ENCODE peak calls at places on chromosomes 11 and 22, in seven cellular contexts. P, F, C, W, T, K and L are unnamed samples.

GRCh38 chr11:110000045-110000502 is 93.1 kb upstream of the ZC3H12C start:
- DNase-seq in P (no peak), F (no peak), C (peak; percentile 93), W (no peak), T (no peak), K (peak; percentile 20), L (no peak)

GRCh38 chr11:37942081-37942480 is 1344.0 kb upstream of the RAG2 start:
- DNase-seq in P (no peak), F (no peak), C (no peak), W (no peak), T (no peak), K (no peak), L (no peak)

GRCh38 chr11:1887451-1888346 is 4.0 kb downstream of the PRR33 start:
- DNase-seq in P (peak; percentile 73), F (no peak), C (no peak), W (no peak), T (no peak), K (no peak), L (peak; percentile 53)

GRCh38 chr11:22431074-22431473 is 92.9 kb downstream of the SLC17A6 start:
- DNase-seq in P (no peak), F (no peak), C (no peak), W (no peak), T (no peak), K (no peak), L (no peak)

GRCh38 chr22:44860311-44860710 is 107.9 kb downstream of the ARHGAP8 start:
- DNase-seq in P (no peak), F (no peak), C (no peak), W (no peak), T (no peak), K (no peak), L (no peak)

GRCh38 chr11:3166268-3167142 is 1.4 kb upstream of the OSBPL5 start:
- DNase-seq in P (peak; percentile 64), F (peak; percentile 85), C (no peak), W (no peak), T (no peak), K (no peak), L (peak; percentile 60)

GRCh38 chr11:16881766-16882165 is 132.4 kb downstream of the PLEKHA7 start:
- DNase-seq in P (no peak), F (no peak), C (no peak), W (no peak), T (no peak), K (no peak), L (no peak)

GRCh38 chr11:69295079-69295994 is 1.4 kb downstream of the MYEOV start:
- DNase-seq in P (no peak), F (no peak), C (no peak), W (no peak), T (no peak), K (no peak), L (peak; percentile 62)

GRCh38 chr11:69511358-69512015 is 30.0 kb downstream of the LINC01488 start:
- DNase-seq in P (peak; percentile 57), F (no peak), C (peak; percentile 96), W (no peak), T (no peak), K (no peak), L (peak; percentile 26)

GRCh38 chr11:82732734-82733443 is 775 bp downstream of the FAM181B start:
- DNase-seq in P (no peak), F (no peak), C (no peak), W (no peak), T (no peak), K (no peak), L (peak; percentile 63)

GRCh38 chr11:7927635-7928034 is 3.4 kb downstream of the OR10A6 start:
- DNase-seq in P (no peak), F (no peak), C (no peak), W (no peak), T (no peak), K (no peak), L (no peak)

GRCh38 chr11:44607324-44607962 is 42.0 kb downstream of the CD82 start:
- DNase-seq in P (no peak), F (no peak), C (peak; percentile 44), W (no peak), T (no peak), K (no peak), L (no peak)

GRCh38 chr11:110818032-110818687 is 105.9 kb upstream of the ARHGAP20 start:
- DNase-seq in P (no peak), F (no peak), C (peak; percentile 13), W (no peak), T (no peak), K (no peak), L (no peak)

GRCh38 chr11:123076484-123076883 is 14.5 kb upstream of the HSPA8 start:
- DNase-seq in P (no peak), F (no peak), C (no peak), W (no peak), T (no peak), K (no peak), L (no peak)

GRCh38 chr11:10076458-10077141 is 217.4 kb downstream of the SBF2 start:
- DNase-seq in P (peak; percentile 81), F (peak; percentile 0), C (peak; percentile 21), W (no peak), T (peak; percentile 40), K (peak; percentile 51), L (no peak)

GRCh38 chr11:124725719-124726105 is 14.0 kb upstream of the NRGN start:
- DNase-seq in P (no peak), F (no peak), C (peak; percentile 17), W (no peak), T (no peak), K (no peak), L (no peak)

GRCh38 chr11:86765146-86765663 is 35.1 kb upstream of the PRSS23 start:
- DNase-seq in P (no peak), F (no peak), C (no peak), W (no peak), T (no peak), K (no peak), L (no peak)

GRCh38 chr22:45218974-45219373 is 21.7 kb downstream of the KIAA0930 start:
- DNase-seq in P (no peak), F (peak; percentile 25), C (no peak), W (no peak), T (no peak), K (peak; percentile 80), L (no peak)

GRCh38 chr11:102256251-102256650 is 61.0 kb upstream of the BIRC3 start:
- DNase-seq in P (no peak), F (no peak), C (no peak), W (no peak), T (no peak), K (no peak), L (no peak)

GRCh38 chr11:105573091-105573490 is 36.8 kb upstream of the GRIA4 start:
- DNase-seq in P (no peak), F (no peak), C (no peak), W (no peak), T (no peak), K (no peak), L (no peak)

GRCh38 chr11:57375490-57375889 is 5.5 kb downstream of the PRG3 start:
- DNase-seq in P (no peak), F (no peak), C (no peak), W (no peak), T (no peak), K (no peak), L (no peak)

GRCh38 chr22:20233351-20234313 is 34.5 kb downstream of the RTN4R start:
- DNase-seq in P (no peak), F (no peak), C (no peak), W (no peak), T (no peak), K (no peak), L (no peak)

GRCh38 chr22:43995057-43995685 is 28.9 kb upstream of the PARVB start:
- DNase-seq in P (no peak), F (no peak), C (no peak), W (no peak), T (no peak), K (no peak), L (peak; percentile 51)